ENCODE peak calls at places on chromosomes 5 and 9, in five cellular contexts. G is breast epithelium, P is HFF-Myc, T is foreskin keratinocyte, C is colonic mucosa. K is an unnamed sample.

GRCh38 chr5:157913575-157913974 is 54.6 kb upstream of the CLINT1 start:
- DNase-seq in G (no peak), P (no peak), T (no peak), C (no peak), K (no peak)

GRCh38 chr5:143576721-143577484 is 173.4 kb upstream of the NR3C1 start:
- DNase-seq in G (no peak), P (no peak), T (peak; percentile 68), C (no peak), K (peak; percentile 65)

GRCh38 chr9:121596515-121596914 is 54.9 kb upstream of the DAB2IP start:
- DNase-seq in G (no peak), P (no peak), T (no peak), C (no peak), K (no peak)

GRCh38 chr9:89412951-89413350 is 85.0 kb downstream of the SEMA4D start:
- DNase-seq in G (no peak), P (no peak), T (no peak), C (no peak), K (no peak)

GRCh38 chr9:106861585-106862114 is 1.3 kb upstream of the ZNF462 start:
- DNase-seq in G (no peak), P (no peak), T (no peak), C (no peak), K (no peak)

GRCh38 chr5:122772446-122772845 is 2.4 kb upstream of the SNX2 start:
- DNase-seq in G (no peak), P (no peak), T (peak; percentile 29), C (no peak), K (no peak)

GRCh38 chr5:171418982-171419662 is at the start of gene FGF18:
- DNase-seq in G (no peak), P (no peak), T (peak; percentile 37), C (peak; percentile 47), K (peak; percentile 56)

GRCh38 chr9:122807271-122807900 is 7.5 kb downstream of the OR1K1 start:
- DNase-seq in G (no peak), P (no peak), T (no peak), C (no peak), K (no peak)

GRCh38 chr5:156383510-156383909 is 56.5 kb downstream of the SGCD start:
- DNase-seq in G (no peak), P (peak; percentile 78), T (peak; percentile 24), C (no peak), K (no peak)

GRCh38 chr5:10264569-10264968 is 14.5 kb downstream of the CCT5 start:
- DNase-seq in G (no peak), P (no peak), T (no peak), C (no peak), K (no peak)

GRCh38 chr9:114250235-114250568 is 72.7 kb upstream of the ORM1 start:
- DNase-seq in G (peak; percentile 81), P (peak; percentile 71), T (no peak), C (peak; percentile 27), K (no peak)

GRCh38 chr5:174338204-174339010 is 292.9 kb downstream of the NSG2 start:
- DNase-seq in G (no peak), P (no peak), T (no peak), C (no peak), K (no peak)

GRCh38 chr5:140608730-140609520 is 24.1 kb downstream of the CD14 start:
- DNase-seq in G (peak; percentile 65), P (no peak), T (no peak), C (peak; percentile 82), K (peak; percentile 51)

GRCh38 chr9:124875501-124875900 is 13.6 kb downstream of the ARPC5L start:
- DNase-seq in G (no peak), P (no peak), T (no peak), C (no peak), K (no peak)

GRCh38 chr9:98708933-98709911 is at the start of gene GABBR2:
- DNase-seq in G (no peak), P (no peak), T (peak; percentile 1), C (no peak), K (no peak)

GRCh38 chr9:127786773-127787123 is 914 bp downstream of the CDK9 start:
- DNase-seq in G (no peak), P (no peak), T (no peak), C (no peak), K (no peak)
- TF ChIP-seq CTCF in G (no peak), P (peak; percentile 40), T (peak; percentile 67), C (peak; percentile 26), K (peak; percentile 36)

GRCh38 chr9:9912459-9912858 is 700.3 kb downstream of the PTPRD start:
- DNase-seq in G (no peak), P (no peak), T (peak; percentile 1), C (no peak), K (no peak)
- TF ChIP-seq CTCF in G (no peak), P (peak; percentile 6), T (peak; percentile 56), C (no peak), K (peak; percentile 69)

DNA sequence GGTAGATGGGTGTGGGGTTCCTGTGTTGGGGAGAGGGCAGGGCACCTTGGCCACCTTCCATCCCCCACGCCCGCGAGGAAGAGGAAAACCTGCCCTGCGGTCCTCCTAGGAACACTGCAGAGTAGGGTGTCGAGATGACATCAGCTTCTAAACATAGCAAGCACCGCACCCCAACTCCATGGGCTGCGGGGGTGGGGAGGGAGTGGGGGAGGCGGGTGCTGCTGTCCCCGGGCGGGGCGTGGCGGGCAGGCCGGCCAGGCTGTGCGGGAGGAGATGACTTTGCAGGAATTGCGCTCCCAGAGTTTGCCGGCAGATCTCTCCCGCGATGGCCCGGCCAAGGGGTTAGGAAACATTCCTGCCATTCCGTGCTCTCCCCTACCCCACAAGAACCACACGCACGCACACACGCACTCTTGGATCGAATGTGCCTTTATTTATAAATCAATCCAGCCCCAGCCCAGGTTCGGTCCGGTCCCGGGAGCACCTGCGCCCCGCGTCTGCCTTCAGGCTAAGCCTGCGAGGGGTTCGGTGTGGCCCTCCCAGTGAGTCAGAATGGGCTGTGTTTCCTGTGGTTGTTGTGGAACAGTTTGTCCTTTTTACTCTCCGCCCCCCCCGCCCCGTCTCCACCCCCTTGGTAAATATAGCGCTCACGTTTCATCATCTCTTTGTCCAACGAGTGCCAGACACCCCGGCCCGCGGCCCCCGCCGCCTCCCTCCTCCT is 5.2 kb upstream of the KLF9 start:
- DNase-seq in G (peak; percentile 97), P (peak; percentile 87), T (peak; percentile 90), C (peak; percentile 95), K (peak; percentile 93)
- TF ChIP-seq CTCF in G (no peak), P (no peak), T (peak; percentile 27), C (no peak), K (peak; percentile 21)

GRCh38 chr5:136028090-136028489 is 698 bp upstream of the TGFBI start:
- DNase-seq in G (no peak), P (no peak), T (no peak), C (no peak), K (no peak)

GRCh38 chr5:136030956-136031611 is 2.3 kb downstream of the TGFBI start:
- DNase-seq in G (no peak), P (no peak), T (no peak), C (no peak), K (no peak)

GRCh38 chr5:136027316-136027715 is 1.5 kb upstream of the TGFBI start:
- DNase-seq in G (no peak), P (no peak), T (no peak), C (no peak), K (no peak)

GRCh38 chr5:136030252-136030651 is 1.5 kb downstream of the TGFBI start:
- DNase-seq in G (no peak), P (no peak), T (no peak), C (no peak), K (no peak)

DNA sequence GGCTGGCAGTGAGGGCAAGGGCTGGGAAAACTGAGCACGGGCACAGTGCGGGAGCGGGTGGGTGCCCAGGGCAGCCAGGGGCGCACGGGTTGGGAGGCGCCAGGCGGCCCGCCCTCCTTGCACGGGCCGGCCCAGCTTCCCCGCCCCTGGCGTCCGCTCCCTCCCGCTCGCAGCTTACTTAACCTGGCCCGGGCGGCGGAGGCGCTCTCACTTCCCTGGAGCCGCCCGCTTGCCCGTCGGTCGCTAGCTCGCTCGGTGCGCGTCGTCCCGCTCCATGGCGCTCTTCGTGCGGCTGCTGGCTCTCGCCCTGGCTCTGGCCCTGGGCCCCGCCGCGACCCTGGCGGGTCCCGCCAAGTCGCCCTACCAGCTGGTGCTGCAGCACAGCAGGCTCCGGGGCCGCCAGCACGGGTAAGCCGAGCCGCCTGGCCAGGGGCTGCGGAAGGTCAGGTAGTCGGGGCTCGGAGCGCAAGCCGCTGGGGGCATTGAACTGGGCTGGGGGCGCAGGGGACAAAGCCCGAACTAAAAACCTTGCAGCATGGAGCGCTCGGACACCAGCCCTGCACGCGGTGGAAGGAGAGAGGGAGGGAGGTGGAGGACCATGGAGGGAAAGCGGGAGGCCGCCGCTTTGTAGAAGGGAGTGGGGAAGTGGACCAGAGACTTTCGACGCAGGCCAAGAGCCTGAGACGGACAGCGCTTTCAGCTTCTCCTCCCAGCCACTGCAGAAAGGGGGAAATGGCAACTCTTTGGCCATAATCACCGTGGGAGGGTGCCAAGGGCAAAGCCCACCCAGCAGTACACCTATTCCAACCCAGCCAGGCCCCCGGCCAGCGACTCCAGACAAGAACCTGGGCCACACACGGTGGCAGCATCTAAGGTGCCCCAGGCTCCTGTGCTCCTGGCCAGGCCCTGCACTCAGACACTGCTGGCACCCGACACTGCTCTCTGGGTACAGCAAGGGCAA is at the start of gene TGFBI:
- DNase-seq in G (no peak), P (no peak), T (peak; percentile 49), C (peak; percentile 73), K (peak; percentile 68)
- TF ChIP-seq CTCF in G (no peak), P (no peak), T (peak; percentile 43), C (no peak), K (peak; percentile 31)